ENCODE peak calls at places on chromosomes 13 and 19, in seven cellular contexts. T, Y, I, J, X, G and V are unnamed samples. For H3K4me1, the result is how much of the 10 kb centered on the place peaks cover.

GRCh38 chr13:75870397-75870801 is 234.3 kb downstream of the LMO7 start:
- DNase-seq in G (no peak), I (peak), J (peak), Y (no peak), T (no peak), X (no peak), V (no peak)

GRCh38 chr19:36128392-36128736 is 11.5 kb upstream of the CAPNS1 start:
- DNase-seq in G (no peak), J (no peak), I (peak), T (no peak), Y (no peak), X (no peak), V (peak)

GRCh38 chr19:50204811-50205675 is 1.6 kb downstream of the MYH14 start:
- DNase-seq in G (no peak), T (no peak), I (no peak), Y (peak), J (peak), X (peak), V (no peak)

GRCh38 chr13:76148926-76149325 is 512.8 kb downstream of the LMO7 start:
- DNase-seq in J (peak), I (no peak), X (no peak), Y (no peak), G (peak), T (peak), V (no peak)

GRCh38 chr19:48484247-48484893 is 15.2 kb downstream of the CYTH2 start:
- DNase-seq in T (no peak), I (no peak), J (peak), Y (no peak), X (no peak), G (no peak), V (no peak)

GRCh38 chr19:663682-664117 is 686 bp upstream of the RNF126 start:
- DNase-seq in X (no peak), G (peak), T (no peak), J (no peak), Y (no peak), I (no peak), V (no peak)

GRCh38 chr13:41513600-41513999 is 56.2 kb downstream of the RGCC start:
- DNase-seq in T (no peak), X (no peak), G (no peak), J (no peak), Y (no peak), I (no peak), V (no peak)

GRCh38 chr13:40271511-40271910 is 394.9 kb downstream of the FOXO1 start:
- DNase-seq in Y (no peak), X (no peak), T (no peak), G (no peak), I (peak), J (no peak), V (no peak)

GRCh38 chr13:79119578-79120107 is 286.4 kb downstream of the RBM26 start:
- DNase-seq in T (no peak), G (no peak), X (no peak), Y (no peak), I (no peak), J (no peak), V (peak)

GRCh38 chr13:33543631-33544030 is 258.1 kb upstream of the STARD13 start:
- DNase-seq in G (no peak), T (no peak), J (no peak), I (peak), Y (no peak), X (no peak), V (no peak)

GRCh38 chr19:14117668-14118164 is at the start of gene PRKACA:
- DNase-seq in I (peak), T (peak), G (peak), J (peak), X (peak), Y (peak), V (peak)
- H3K4me1 ChIP-seq in I (under half), T (under half), G (under half), J (under half), X (half or more), Y (under half), V (under half)

DNA sequence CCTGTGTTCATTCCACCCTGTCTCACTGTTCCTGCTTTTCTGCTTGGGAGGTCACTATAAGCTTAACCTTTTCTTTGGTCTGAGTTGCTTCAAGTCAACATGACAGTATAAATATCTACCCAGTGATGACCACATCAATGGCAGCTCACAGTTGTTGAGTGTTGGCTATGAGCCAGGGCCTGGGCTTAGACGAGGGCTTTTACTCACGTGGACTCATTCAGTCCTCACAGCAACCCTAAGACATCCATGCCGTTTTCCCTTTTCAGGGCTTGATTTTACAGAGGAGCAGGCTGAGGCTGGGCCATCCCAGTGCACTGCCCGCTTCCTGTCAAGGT is 10.2 kb upstream of the CCDC97 start:
- DNase-seq in Y (no peak), T (peak), G (peak), I (no peak), J (peak), X (no peak), V (no peak)
- H3K4me1 ChIP-seq in Y (under half), T (under half), G (under half), I (under half), J (under half), X (half or more), V (half or more)

DNA sequence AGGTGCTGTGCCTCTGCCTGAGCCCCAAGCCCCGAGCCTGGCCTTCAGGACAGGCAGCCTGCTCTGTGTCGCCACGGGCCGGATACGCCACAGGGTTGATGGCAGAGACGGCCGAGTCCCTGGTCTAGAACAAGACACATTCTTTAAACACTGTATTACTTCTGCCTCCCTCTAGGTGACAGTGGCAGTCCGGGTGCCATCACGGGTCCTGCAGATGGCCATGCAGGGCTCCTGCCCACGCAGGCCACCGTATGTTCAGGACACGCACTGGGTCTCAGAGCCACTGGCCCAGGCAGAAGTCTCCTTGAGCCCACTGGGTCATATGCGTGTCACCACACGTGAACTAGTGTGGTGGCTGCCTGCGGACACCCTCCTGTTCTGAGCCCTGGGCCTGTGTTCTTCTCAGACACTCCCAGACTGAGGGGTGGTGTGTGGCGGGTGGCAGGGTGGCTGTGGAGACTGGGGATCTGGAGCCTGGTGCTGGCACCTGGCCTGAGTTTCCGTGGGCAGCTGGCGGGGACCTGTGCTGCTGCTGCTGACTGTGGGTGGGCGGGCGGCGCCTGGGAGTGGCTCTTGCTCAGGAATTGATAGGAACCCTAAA is 4.4 kb downstream of the PLEKHJ1 start:
- DNase-seq in Y (no peak), J (peak), I (peak), G (no peak), X (no peak), T (no peak), V (no peak)
- H3K4me1 ChIP-seq in Y (under half), J (under half), I (half or more), G (under half), X (under half), T (under half), V (under half)

GRCh38 chr13:59710995-59711701 is 452.6 kb downstream of the DIAPH3 start:
- DNase-seq in T (peak), I (no peak), Y (no peak), G (peak), X (no peak), J (no peak), V (no peak)
- H3K4me1 ChIP-seq in T (under half), I (under half), Y (under half), G (under half), X (under half), J (under half), V (under half)